ENCODE peak calls at places on chromosomes 11 and 22, in nine cellular contexts. One of them, this sample, is unnamed.

GRCh38 chr11:1073261-1073724 is 1.4 kb upstream of the MUC2 start:
- DNase-seq in stomach: peak
- DNase-seq in GM12891: no peak
- DNase-seq in breast epithelium: peak
- DNase-seq in transverse colon: peak
- DNase-seq in sigmoid colon: peak
- DNase-seq in spleen: peak
- DNase-seq in SK-N-SH: no peak
- DNase-seq in upper lobe of left lung: peak
- DNase-seq in this sample: no peak

GRCh38 chr11:396511-396947 is 2.5 kb downstream of the PKP3 start:
- DNase-seq in stomach: no peak
- DNase-seq in GM12891: no peak
- DNase-seq in breast epithelium: no peak
- DNase-seq in transverse colon: no peak
- DNase-seq in sigmoid colon: no peak
- DNase-seq in spleen: peak
- DNase-seq in SK-N-SH: peak
- DNase-seq in upper lobe of left lung: no peak
- DNase-seq in this sample: no peak

GRCh38 chr11:80816966-80817365 is 1376.1 kb upstream of the TENM4 start:
- DNase-seq in stomach: no peak
- DNase-seq in GM12891: no peak
- DNase-seq in breast epithelium: no peak
- DNase-seq in transverse colon: no peak
- DNase-seq in sigmoid colon: no peak
- DNase-seq in spleen: no peak
- DNase-seq in SK-N-SH: no peak
- DNase-seq in upper lobe of left lung: no peak
- DNase-seq in this sample: no peak

GRCh38 chr11:36711104-36711825 is 113.2 kb upstream of the RAG2 start:
- DNase-seq in stomach: no peak
- DNase-seq in GM12891: no peak
- DNase-seq in breast epithelium: no peak
- DNase-seq in transverse colon: no peak
- DNase-seq in sigmoid colon: no peak
- DNase-seq in spleen: no peak
- DNase-seq in SK-N-SH: no peak
- DNase-seq in upper lobe of left lung: no peak
- DNase-seq in this sample: no peak

GRCh38 chr11:61164610-61165424 is 3.6 kb upstream of the VPS37C start:
- DNase-seq in stomach: peak
- DNase-seq in GM12891: no peak
- DNase-seq in breast epithelium: no peak
- DNase-seq in transverse colon: no peak
- DNase-seq in sigmoid colon: no peak
- DNase-seq in spleen: no peak
- DNase-seq in SK-N-SH: no peak
- DNase-seq in upper lobe of left lung: no peak
- DNase-seq in this sample: no peak

GRCh38 chr11:67631427-67631826 is 1.7 kb upstream of the NUDT8 start:
- DNase-seq in stomach: no peak
- DNase-seq in GM12891: no peak
- DNase-seq in breast epithelium: no peak
- DNase-seq in transverse colon: peak
- DNase-seq in sigmoid colon: no peak
- DNase-seq in spleen: peak
- DNase-seq in SK-N-SH: no peak
- DNase-seq in upper lobe of left lung: no peak
- DNase-seq in this sample: peak

GRCh38 chr11:60951909-60952741 is at the start of gene SLC15A3:
- DNase-seq in stomach: peak
- DNase-seq in GM12891: peak
- DNase-seq in breast epithelium: no peak
- DNase-seq in transverse colon: peak
- DNase-seq in sigmoid colon: peak
- DNase-seq in spleen: peak
- DNase-seq in SK-N-SH: no peak
- DNase-seq in upper lobe of left lung: peak
- DNase-seq in this sample: peak

GRCh38 chr11:134470238-134470637 is 58.2 kb upstream of the B3GAT1 start:
- DNase-seq in stomach: no peak
- DNase-seq in GM12891: no peak
- DNase-seq in breast epithelium: no peak
- DNase-seq in transverse colon: no peak
- DNase-seq in sigmoid colon: no peak
- DNase-seq in spleen: no peak
- DNase-seq in SK-N-SH: no peak
- DNase-seq in upper lobe of left lung: no peak
- DNase-seq in this sample: no peak

GRCh38 chr11:10666556-10666955 is 27.0 kb downstream of the IRAG1 start:
- DNase-seq in stomach: no peak
- DNase-seq in GM12891: no peak
- DNase-seq in breast epithelium: no peak
- DNase-seq in transverse colon: no peak
- DNase-seq in sigmoid colon: no peak
- DNase-seq in spleen: no peak
- DNase-seq in SK-N-SH: no peak
- DNase-seq in upper lobe of left lung: no peak
- DNase-seq in this sample: no peak

GRCh38 chr11:77776455-77776854 is 44.1 kb downstream of the RSF1 start:
- DNase-seq in stomach: no peak
- DNase-seq in GM12891: no peak
- DNase-seq in breast epithelium: no peak
- DNase-seq in transverse colon: no peak
- DNase-seq in sigmoid colon: no peak
- DNase-seq in spleen: no peak
- DNase-seq in SK-N-SH: no peak
- DNase-seq in upper lobe of left lung: no peak
- DNase-seq in this sample: no peak

GRCh38 chr11:63535734-63536133 is 874 bp upstream of the PLAAT4 start:
- DNase-seq in stomach: no peak
- DNase-seq in GM12891: no peak
- DNase-seq in breast epithelium: no peak
- DNase-seq in transverse colon: no peak
- DNase-seq in sigmoid colon: no peak
- DNase-seq in spleen: no peak
- DNase-seq in SK-N-SH: no peak
- DNase-seq in upper lobe of left lung: no peak
- DNase-seq in this sample: no peak

GRCh38 chr11:121669422-121669821 is 216.7 kb upstream of the SORL1-AS1 start:
- DNase-seq in stomach: no peak
- DNase-seq in GM12891: no peak
- DNase-seq in breast epithelium: no peak
- DNase-seq in transverse colon: no peak
- DNase-seq in sigmoid colon: no peak
- DNase-seq in spleen: no peak
- DNase-seq in SK-N-SH: no peak
- DNase-seq in upper lobe of left lung: no peak
- DNase-seq in this sample: no peak

GRCh38 chr11:20029193-20029592 is 131.1 kb downstream of the DBX1 start:
- DNase-seq in stomach: no peak
- DNase-seq in GM12891: no peak
- DNase-seq in breast epithelium: no peak
- DNase-seq in transverse colon: no peak
- DNase-seq in sigmoid colon: no peak
- DNase-seq in spleen: no peak
- DNase-seq in SK-N-SH: no peak
- DNase-seq in upper lobe of left lung: no peak
- DNase-seq in this sample: no peak

GRCh38 chr11:20030472-20030871 is 129.8 kb downstream of the DBX1 start:
- DNase-seq in stomach: no peak
- DNase-seq in GM12891: no peak
- DNase-seq in breast epithelium: no peak
- DNase-seq in transverse colon: no peak
- DNase-seq in sigmoid colon: no peak
- DNase-seq in spleen: no peak
- DNase-seq in SK-N-SH: no peak
- DNase-seq in upper lobe of left lung: no peak
- DNase-seq in this sample: no peak

GRCh38 chr11:20032577-20033265 is 127.6 kb downstream of the DBX1 start:
- DNase-seq in stomach: no peak
- DNase-seq in GM12891: no peak
- DNase-seq in breast epithelium: no peak
- DNase-seq in transverse colon: no peak
- DNase-seq in sigmoid colon: no peak
- DNase-seq in spleen: no peak
- DNase-seq in SK-N-SH: no peak
- DNase-seq in upper lobe of left lung: no peak
- DNase-seq in this sample: no peak

GRCh38 chr11:20032127-20032526 is 128.1 kb downstream of the DBX1 start:
- DNase-seq in stomach: no peak
- DNase-seq in GM12891: no peak
- DNase-seq in breast epithelium: no peak
- DNase-seq in transverse colon: no peak
- DNase-seq in sigmoid colon: no peak
- DNase-seq in spleen: no peak
- DNase-seq in SK-N-SH: no peak
- DNase-seq in upper lobe of left lung: no peak
- DNase-seq in this sample: no peak

GRCh38 chr11:20031155-20032001 is 128.9 kb downstream of the DBX1 start:
- DNase-seq in stomach: no peak
- DNase-seq in GM12891: no peak
- DNase-seq in breast epithelium: no peak
- DNase-seq in transverse colon: no peak
- DNase-seq in sigmoid colon: no peak
- DNase-seq in spleen: no peak
- DNase-seq in SK-N-SH: no peak
- DNase-seq in upper lobe of left lung: no peak
- DNase-seq in this sample: no peak
- TF ChIP-seq POLR2AphosphoS5 in stomach: no peak
- TF ChIP-seq POLR2AphosphoS5 in GM12891: no peak
- TF ChIP-seq POLR2AphosphoS5 in breast epithelium: no peak
- TF ChIP-seq POLR2AphosphoS5 in transverse colon: no peak
- TF ChIP-seq POLR2AphosphoS5 in sigmoid colon: no peak
- TF ChIP-seq POLR2AphosphoS5 in spleen: no peak
- TF ChIP-seq POLR2AphosphoS5 in SK-N-SH: peak
- TF ChIP-seq POLR2AphosphoS5 in upper lobe of left lung: no peak
- TF ChIP-seq POLR2AphosphoS5 in this sample: no peak

GRCh38 chr22:49188091-49188490 is 639.6 kb downstream of the BRD1 start:
- DNase-seq in stomach: no peak
- DNase-seq in GM12891: no peak
- DNase-seq in breast epithelium: no peak
- DNase-seq in transverse colon: no peak
- DNase-seq in sigmoid colon: no peak
- DNase-seq in spleen: peak
- DNase-seq in SK-N-SH: no peak
- DNase-seq in upper lobe of left lung: no peak
- DNase-seq in this sample: no peak

GRCh38 chr22:49188591-49188990 is 639.1 kb downstream of the BRD1 start:
- DNase-seq in stomach: no peak
- DNase-seq in GM12891: no peak
- DNase-seq in breast epithelium: no peak
- DNase-seq in transverse colon: no peak
- DNase-seq in sigmoid colon: no peak
- DNase-seq in spleen: peak
- DNase-seq in SK-N-SH: no peak
- DNase-seq in upper lobe of left lung: no peak
- DNase-seq in this sample: no peak

GRCh38 chr22:49185312-49185969 is 642.2 kb downstream of the BRD1 start:
- DNase-seq in stomach: no peak
- DNase-seq in GM12891: no peak
- DNase-seq in breast epithelium: no peak
- DNase-seq in transverse colon: no peak
- DNase-seq in sigmoid colon: no peak
- DNase-seq in spleen: peak
- DNase-seq in SK-N-SH: no peak
- DNase-seq in upper lobe of left lung: no peak
- DNase-seq in this sample: no peak

GRCh38 chr22:49186293-49186692 is 641.4 kb downstream of the BRD1 start:
- DNase-seq in stomach: no peak
- DNase-seq in GM12891: no peak
- DNase-seq in breast epithelium: no peak
- DNase-seq in transverse colon: no peak
- DNase-seq in sigmoid colon: no peak
- DNase-seq in spleen: no peak
- DNase-seq in SK-N-SH: no peak
- DNase-seq in upper lobe of left lung: no peak
- DNase-seq in this sample: no peak

DNA sequence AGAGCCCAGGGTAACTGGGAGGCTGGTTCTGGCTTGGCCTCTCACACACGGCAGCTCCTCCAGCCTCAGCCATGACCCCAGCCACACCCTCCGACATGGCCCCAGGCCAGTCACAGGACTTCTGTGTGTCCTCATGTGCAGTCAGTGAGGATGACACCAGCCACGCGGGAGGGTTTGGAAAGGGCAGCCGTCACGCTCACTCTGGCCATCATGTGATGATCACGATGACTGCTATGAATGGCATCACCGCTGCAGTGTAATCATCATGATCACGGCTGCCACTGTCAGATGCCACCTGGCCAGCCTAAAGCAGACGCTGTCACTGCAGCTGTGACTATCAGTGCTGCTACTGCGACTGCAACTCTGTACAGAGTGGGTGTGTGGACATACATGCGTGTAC is 640.9 kb downstream of the BRD1 start:
- DNase-seq in stomach: no peak
- DNase-seq in GM12891: no peak
- DNase-seq in breast epithelium: no peak
- DNase-seq in transverse colon: no peak
- DNase-seq in sigmoid colon: no peak
- DNase-seq in spleen: peak
- DNase-seq in SK-N-SH: no peak
- DNase-seq in upper lobe of left lung: no peak
- DNase-seq in this sample: no peak
- TF ChIP-seq POLR2AphosphoS5 in stomach: no peak
- TF ChIP-seq POLR2AphosphoS5 in GM12891: no peak
- TF ChIP-seq POLR2AphosphoS5 in breast epithelium: no peak
- TF ChIP-seq POLR2AphosphoS5 in transverse colon: no peak
- TF ChIP-seq POLR2AphosphoS5 in sigmoid colon: no peak
- TF ChIP-seq POLR2AphosphoS5 in spleen: no peak
- TF ChIP-seq POLR2AphosphoS5 in SK-N-SH: no peak
- TF ChIP-seq POLR2AphosphoS5 in upper lobe of left lung: no peak
- TF ChIP-seq POLR2AphosphoS5 in this sample: no peak

DNA sequence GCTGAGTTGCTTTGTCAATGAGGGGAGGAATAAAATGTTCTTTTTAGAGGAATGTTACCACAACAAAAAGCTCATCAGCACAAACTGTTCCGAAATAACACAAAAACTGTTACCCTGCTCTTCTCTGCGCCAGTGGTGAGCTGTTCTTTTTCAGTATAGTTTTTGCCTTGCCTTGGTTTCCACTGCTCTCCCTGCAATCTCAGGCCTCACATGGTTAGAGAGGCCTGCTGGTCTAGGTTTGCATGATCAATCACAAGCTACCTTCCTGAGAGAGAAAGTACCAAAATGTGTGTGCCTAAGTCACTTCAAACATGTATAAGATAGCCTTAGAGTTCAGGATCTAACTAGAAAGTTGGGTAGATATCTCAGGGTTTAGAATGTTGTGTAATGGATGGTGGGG is 114.6 kb downstream of the STIM1 start:
- DNase-seq in stomach: no peak
- DNase-seq in GM12891: no peak
- DNase-seq in breast epithelium: no peak
- DNase-seq in transverse colon: no peak
- DNase-seq in sigmoid colon: no peak
- DNase-seq in spleen: no peak
- DNase-seq in SK-N-SH: no peak
- DNase-seq in upper lobe of left lung: no peak
- DNase-seq in this sample: no peak
- TF ChIP-seq POLR2AphosphoS5 in stomach: no peak
- TF ChIP-seq POLR2AphosphoS5 in GM12891: no peak
- TF ChIP-seq POLR2AphosphoS5 in breast epithelium: no peak
- TF ChIP-seq POLR2AphosphoS5 in transverse colon: no peak
- TF ChIP-seq POLR2AphosphoS5 in sigmoid colon: no peak
- TF ChIP-seq POLR2AphosphoS5 in spleen: no peak
- TF ChIP-seq POLR2AphosphoS5 in SK-N-SH: no peak
- TF ChIP-seq POLR2AphosphoS5 in upper lobe of left lung: no peak
- TF ChIP-seq POLR2AphosphoS5 in this sample: no peak

GRCh38 chr11:22371188-22371587 is 33.0 kb downstream of the SLC17A6 start:
- DNase-seq in stomach: no peak
- DNase-seq in GM12891: no peak
- DNase-seq in breast epithelium: no peak
- DNase-seq in transverse colon: no peak
- DNase-seq in sigmoid colon: no peak
- DNase-seq in spleen: no peak
- DNase-seq in SK-N-SH: no peak
- DNase-seq in upper lobe of left lung: no peak
- DNase-seq in this sample: no peak
- TF ChIP-seq POLR2AphosphoS5 in stomach: no peak
- TF ChIP-seq POLR2AphosphoS5 in GM12891: no peak
- TF ChIP-seq POLR2AphosphoS5 in breast epithelium: no peak
- TF ChIP-seq POLR2AphosphoS5 in transverse colon: no peak
- TF ChIP-seq POLR2AphosphoS5 in sigmoid colon: no peak
- TF ChIP-seq POLR2AphosphoS5 in spleen: no peak
- TF ChIP-seq POLR2AphosphoS5 in SK-N-SH: no peak
- TF ChIP-seq POLR2AphosphoS5 in upper lobe of left lung: no peak
- TF ChIP-seq POLR2AphosphoS5 in this sample: no peak

This sample was measured in GM12892.